ENCODE peak calls at places on chromosome 18, in six cellular contexts. C is SK-N-SH, I is H1, N is stomach, F is transverse colon, S is Panc1. U is an unnamed sample. For H3K9me3, the result is how much of the 10 kb centered on the place peaks cover.

GRCh38 chr18:61273533-61273932 is 59.7 kb upstream of the CDH20 start:
- DNase-seq in C (no peak), F (no peak), S (no peak), I (no peak), N (no peak), U (no peak)

GRCh38 chr18:74234326-74235171 is 57.2 kb downstream of the CYB5A start:
- DNase-seq in C (no peak), I (no peak), F (peak), S (no peak), N (peak), U (peak)

GRCh38 chr18:7520200-7520780 is 46.8 kb upstream of the PTPRM start:
- DNase-seq in C (no peak), I (no peak), N (no peak), S (no peak), F (no peak), U (no peak)

GRCh38 chr18:78974115-78974740 is 5.4 kb upstream of the SALL3 start:
- DNase-seq in N (no peak), F (no peak), I (no peak), C (no peak), S (no peak), U (no peak)

GRCh38 chr18:61589053-61589723 is 256.0 kb downstream of the CDH20 start:
- DNase-seq in I (no peak), S (no peak), F (no peak), C (no peak), N (no peak), U (no peak)

GRCh38 chr18:7221424-7222155 is 9.3 kb upstream of the LRRC30 start:
- DNase-seq in F (peak), S (peak), C (peak), N (no peak), I (peak), U (peak)

GRCh38 chr18:37341016-37341415 is 224.6 kb downstream of the CELF4 start:
- DNase-seq in S (no peak), C (no peak), F (no peak), I (no peak), N (no peak), U (no peak)

GRCh38 chr18:62881509-62882016 is 166.2 kb downstream of the PHLPP1 start:
- DNase-seq in C (no peak), F (no peak), S (no peak), I (no peak), N (no peak), U (no peak)

GRCh38 chr18:48833701-48834394 is 116.9 kb downstream of the SMAD7 start:
- DNase-seq in S (no peak), I (no peak), N (peak), C (no peak), F (peak), U (no peak)

GRCh38 chr18:58943896-58944295 is 79.2 kb downstream of the ZNF532 start:
- DNase-seq in I (no peak), C (no peak), S (no peak), F (no peak), N (no peak), U (no peak)

GRCh38 chr18:9827856-9828793 is 57.6 kb upstream of the TXNDC2 start:
- DNase-seq in F (peak), S (peak), C (no peak), I (no peak), N (peak), U (peak)
- TF ChIP-seq POLR2AphosphoS5 in F (peak), S (peak), C (peak), I (no peak), N (peak), U (peak)

GRCh38 chr18:1778496-1779178 is 792.7 kb downstream of the METTL4 start:
- DNase-seq in S (no peak), F (no peak), I (no peak), C (no peak), N (no peak), U (no peak)

GRCh38 chr18:1774261-1774660 is 797.0 kb downstream of the METTL4 start:
- DNase-seq in F (no peak), I (no peak), C (no peak), N (no peak), S (no peak), U (no peak)

GRCh38 chr18:1779587-1779986 is 791.7 kb downstream of the METTL4 start:
- DNase-seq in N (no peak), F (no peak), S (no peak), C (no peak), I (no peak), U (no peak)

GRCh38 chr18:1777843-1778242 is 793.5 kb downstream of the METTL4 start:
- DNase-seq in C (no peak), S (no peak), I (no peak), N (no peak), F (no peak), U (no peak)
- H3K9me3 ChIP-seq in C (under half), S (under half), I (under half), N (under half), F (under half), U (under half)

DNA sequence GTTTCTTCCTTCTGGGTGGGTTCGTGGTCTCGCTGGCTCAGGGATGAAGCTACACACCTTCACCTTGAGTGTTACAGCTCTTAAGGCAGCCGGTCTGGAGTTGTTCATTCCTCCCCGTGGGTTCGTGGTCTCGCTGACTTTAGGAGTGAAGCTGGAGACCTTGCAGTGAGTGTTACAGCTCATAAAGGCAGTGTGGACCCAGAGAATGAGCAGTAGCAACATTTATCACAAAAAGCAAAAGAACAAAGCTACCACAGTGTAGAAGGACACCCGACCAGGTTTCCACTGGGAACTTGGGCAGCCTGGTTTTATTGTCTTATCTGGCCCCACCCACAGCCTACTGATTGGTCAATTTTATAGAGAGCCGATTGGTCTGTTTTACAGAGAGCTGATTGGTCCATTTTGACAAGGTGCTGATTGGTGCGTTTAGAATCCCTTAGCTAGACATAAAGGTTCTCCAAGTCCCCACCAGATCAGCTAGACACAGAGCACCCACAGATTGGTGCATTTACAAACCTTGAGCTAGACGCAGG is 20.2 kb upstream of the ROCK1 start:
- DNase-seq in F (no peak), I (no peak), N (no peak), C (no peak), S (no peak), U (no peak)
- H3K4me3 ChIP-seq in F (no peak), I (no peak), N (no peak), C (no peak), S (no peak), U (no peak)

GRCh38 chr18:21629089-21629832 is 17.1 kb downstream of the SNRPD1 start:
- DNase-seq in C (no peak), I (no peak), F (no peak), N (no peak), S (no peak), U (no peak)
- TF ChIP-seq POLR2AphosphoS5 in C (no peak), I (no peak), F (no peak), N (no peak), S (no peak), U (no peak)

DNA sequence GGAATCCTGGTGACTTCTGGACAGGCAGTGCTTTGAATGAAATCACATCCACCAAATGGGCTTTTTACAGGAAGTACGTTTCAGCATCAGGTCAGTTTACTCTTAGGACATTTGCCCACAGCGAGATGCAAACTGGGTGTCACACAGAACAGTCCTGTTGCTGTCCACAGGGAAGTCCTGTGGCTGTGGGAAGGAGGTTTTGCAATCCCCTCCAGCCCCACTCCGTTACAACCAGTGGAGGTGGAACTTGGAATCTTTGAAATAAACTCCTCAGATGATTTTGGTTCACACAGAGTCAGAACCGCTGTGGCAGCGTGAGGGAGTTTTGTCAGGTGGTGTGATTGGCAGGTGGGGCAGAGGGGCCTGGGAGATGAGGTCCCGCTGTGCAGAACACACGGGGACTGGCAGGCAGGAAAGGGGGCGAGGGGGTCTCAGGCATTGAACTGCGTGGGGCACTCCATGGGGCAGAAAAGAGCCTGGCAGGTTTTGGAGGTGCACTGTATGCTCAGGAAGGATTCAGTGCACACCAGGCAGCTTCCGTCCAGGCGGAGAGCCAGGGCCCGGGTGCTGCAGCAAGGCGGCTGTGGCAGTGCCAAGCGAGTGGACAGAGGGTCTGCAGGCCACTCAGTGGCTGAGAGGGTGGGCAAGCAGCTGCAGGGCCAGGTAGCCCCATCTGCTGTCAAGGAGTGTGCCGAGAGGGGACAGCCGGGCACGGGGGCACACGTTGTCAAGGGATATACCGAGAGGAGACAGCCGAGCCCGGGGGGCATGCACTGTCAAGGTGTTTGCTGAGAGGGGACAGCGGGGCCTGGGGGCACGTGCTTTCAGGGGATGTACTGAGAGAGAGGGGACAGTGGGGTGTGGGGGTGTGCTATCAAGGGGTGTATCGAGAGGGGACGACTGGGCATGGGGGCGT is 148.7 kb downstream of the LDLRAD4 start:
- DNase-seq in S (no peak), F (no peak), N (no peak), I (no peak), C (no peak), U (peak)
- H3K9me3 ChIP-seq in S (under half), F (under half), N (under half), I (under half), C (under half), U (under half)